ENCODE peak calls at places on chromosomes 3 and 15, in four cellular contexts. S, F, A and W are unnamed samples.

GRCh38 chr3:103002447-103002846 is 567.6 kb downstream of the ZPLD1 start:
- DNase-seq in S (no peak), F (no peak), A (no peak), W (no peak)

GRCh38 chr3:185423178-185423577 is 60.2 kb downstream of the MAP3K13 start:
- DNase-seq in S (peak; percentile 3), F (no peak), A (peak; percentile 39), W (no peak)

GRCh38 chr15:94029495-94029894 is 201.9 kb upstream of the MCTP2 start:
- DNase-seq in S (no peak), F (no peak), A (no peak), W (no peak)

GRCh38 chr15:77060560-77060959 is 10.3 kb downstream of the TSPAN3 start:
- DNase-seq in S (no peak), F (no peak), A (peak; percentile 18), W (no peak)

GRCh38 chr3:144877356-144877755 is 905.7 kb downstream of the DIPK2A start:
- DNase-seq in S (no peak), F (no peak), A (no peak), W (no peak)

GRCh38 chr15:67915374-67916050 is 75.7 kb upstream of the RNU6-1 start:
- DNase-seq in S (peak; percentile 54), F (no peak), A (peak; percentile 52), W (no peak)

GRCh38 chr15:58396181-58396580 is 35.6 kb upstream of the LIPC start:
- DNase-seq in S (no peak), F (no peak), A (no peak), W (no peak)

GRCh38 chr15:100760357-100760903 is 119.2 kb upstream of the ALDH1A3 start:
- DNase-seq in S (no peak), F (no peak), A (no peak), W (no peak)

GRCh38 chr3:70539908-70540307 is 227.5 kb upstream of the MDFIC2 start:
- DNase-seq in S (no peak), F (no peak), A (no peak), W (no peak)

GRCh38 chr3:157624801-157625200 is 121.6 kb upstream of the VEPH1 start:
- DNase-seq in S (no peak), F (no peak), A (no peak), W (no peak)

GRCh38 chr15:64774556-64775523 is 549 bp downstream of the RBPMS2 start:
- DNase-seq in S (no peak), F (no peak), A (peak; percentile 25), W (peak; percentile 44)

GRCh38 chr15:74651251-74651741 is 35.7 kb downstream of the CLK3 start:
- DNase-seq in S (no peak), F (no peak), A (peak; percentile 94), W (no peak)

GRCh38 chr15:37550360-37551024 is 383.9 kb upstream of the TMCO5A start:
- DNase-seq in S (no peak), F (no peak), A (no peak), W (peak; percentile 54)

GRCh38 chr15:56871867-56872266 is 46.6 kb upstream of the TCF12 start:
- DNase-seq in S (no peak), F (no peak), A (peak; percentile 7), W (no peak)

GRCh38 chr3:64865872-64866588 is 178.2 kb upstream of the ADAMTS9 start:
- DNase-seq in S (no peak), F (no peak), A (no peak), W (no peak)

GRCh38 chr3:112979244-112979832 is 4.4 kb upstream of the CD200R1 start:
- DNase-seq in S (peak; percentile 21), F (no peak), A (peak; percentile 48), W (no peak)

GRCh38 chr3:58299839-58300516 is 6.1 kb upstream of the RPP14 start:
- DNase-seq in S (no peak), F (no peak), A (peak; percentile 70), W (no peak)

GRCh38 chr15:38254065-38254883 is 1.6 kb downstream of the SPRED1 start:
- DNase-seq in S (peak; percentile 31), F (peak; percentile 39), A (peak; percentile 75), W (no peak)

GRCh38 chr3:67381667-67382272 is 272.6 kb downstream of the SUCLG2 start:
- DNase-seq in S (peak; percentile 2), F (no peak), A (peak; percentile 43), W (no peak)
- TF ChIP-seq MAX in S (no peak), F (no peak), A (no peak), W (no peak)

DNA sequence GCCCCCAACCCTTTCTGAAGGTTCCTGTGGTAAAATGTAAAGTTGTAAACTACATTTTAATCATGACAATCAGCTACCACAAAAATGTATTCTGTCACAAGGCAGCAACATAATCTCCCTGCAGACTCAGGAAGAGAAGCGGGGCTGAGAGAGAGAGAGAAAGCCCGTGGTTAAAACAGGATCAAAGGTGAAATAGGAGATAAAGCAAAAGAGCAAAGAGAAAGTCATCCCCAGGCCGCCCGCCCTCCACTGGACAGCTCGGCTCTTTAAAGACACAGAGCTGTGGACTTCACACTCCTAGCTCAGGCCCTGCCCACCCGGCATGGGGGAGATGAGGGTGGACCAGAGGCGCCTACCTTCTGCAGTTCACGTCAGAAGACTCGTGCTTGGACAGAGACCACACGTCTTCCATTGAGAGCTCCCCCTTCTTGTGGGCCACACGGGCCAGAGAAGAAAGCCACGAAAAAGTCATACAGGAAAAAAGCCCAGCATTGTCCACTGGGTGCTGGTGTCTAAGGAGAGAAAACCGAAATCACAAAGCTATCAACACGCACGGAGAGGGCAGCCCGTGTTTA is 29.4 kb downstream of the ABCC5 start:
- DNase-seq in S (no peak), F (no peak), A (no peak), W (no peak)
- TF ChIP-seq MAX in S (no peak), F (no peak), A (no peak), W (no peak)

GRCh38 chr3:139830817-139831216 is 104.2 kb upstream of the CLSTN2 start:
- DNase-seq in S (no peak), F (no peak), A (no peak), W (peak; percentile 14)
- TF ChIP-seq MAX in S (no peak), F (no peak), A (no peak), W (no peak)

DNA sequence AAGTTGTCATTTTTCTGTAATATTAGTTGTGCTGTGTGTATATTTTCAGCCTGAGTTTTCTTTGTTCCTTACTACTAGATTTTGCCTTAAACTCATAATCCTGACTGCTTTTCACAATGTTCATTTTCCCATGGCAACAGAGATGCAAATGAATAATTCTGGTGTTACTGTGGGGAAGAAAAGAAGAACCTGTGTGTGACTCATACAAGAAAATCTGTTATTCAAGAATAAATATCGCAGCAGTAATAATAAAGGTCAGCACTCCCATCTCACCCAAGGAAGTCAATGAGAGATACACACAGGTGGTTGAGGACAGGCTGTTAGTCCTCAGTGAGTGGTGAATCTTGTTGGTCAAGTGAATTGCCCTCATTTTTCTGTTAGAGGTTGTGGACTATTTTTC is 656.6 kb upstream of the NAALADL2 start:
- DNase-seq in S (no peak), F (no peak), A (peak; percentile 61), W (no peak)
- TF ChIP-seq MAX in S (no peak), F (no peak), A (no peak), W (no peak)

DNA sequence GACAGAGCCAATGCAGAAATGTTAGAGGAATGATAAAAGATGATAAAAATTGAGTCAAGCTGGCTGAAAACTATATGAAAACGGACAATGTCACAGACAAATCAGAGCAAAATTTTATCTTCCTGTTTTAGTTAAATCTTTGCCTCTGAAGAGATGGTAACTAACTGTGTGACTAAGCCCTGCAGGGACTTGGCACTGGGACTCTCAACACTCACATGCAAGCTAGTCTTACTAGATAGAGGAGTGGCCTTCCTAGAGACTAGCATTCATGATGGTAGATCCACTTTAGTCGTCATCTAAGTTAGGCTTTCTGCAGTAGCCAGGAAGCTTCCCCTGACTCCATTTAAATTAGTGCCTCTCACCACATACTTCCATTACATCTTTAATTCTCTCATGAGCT is 4.1 kb downstream of the CCDC191 start:
- DNase-seq in S (no peak), F (no peak), A (no peak), W (no peak)
- TF ChIP-seq MAX in S (no peak), F (no peak), A (no peak), W (no peak)